ENCODE peak calls at places on chromosome 16, in ten cellular contexts. U is AG10803; X is AG09309; T is CD8-positive, alpha-beta T cell; F is progenitor cell of endocrine pancreas; D is foreskin fibroblast; S is GM06990; W is MCF 10A; C is brain microvascular endothelial cell; I is bronchial epithelial cell. B is an unnamed sample.

GRCh38 chr16:81004646-81005353 is 1.9 kb downstream of the CMC2 start:
- DNase-seq in U (peak), X (peak), T (no peak), F (no peak), D (peak), S (peak), W (peak), C (peak), I (peak), B (no peak)

GRCh38 chr16:1407749-1408148 is 6.8 kb downstream of the UNKL start:
- DNase-seq in U (peak), X (no peak), T (no peak), F (no peak), D (peak), S (no peak), W (no peak), C (no peak), I (no peak), B (no peak)

GRCh38 chr16:56475226-56475625 is 23.9 kb downstream of the OGFOD1 start:
- DNase-seq in U (no peak), X (no peak), T (no peak), F (no peak), D (no peak), S (no peak), W (no peak), C (no peak), I (no peak), B (no peak)

GRCh38 chr16:75392911-75393310 is 40.4 kb downstream of the CFDP1 start:
- DNase-seq in U (peak), X (no peak), T (no peak), F (no peak), D (peak), S (no peak), W (no peak), C (no peak), I (no peak), B (no peak)

GRCh38 chr16:69831212-69832123 is 69.3 kb downstream of the WWP2 start:
- DNase-seq in U (peak), X (peak), T (no peak), F (no peak), D (peak), S (no peak), W (no peak), C (no peak), I (peak), B (no peak)

GRCh38 chr16:8756755-8757154 is 40.7 kb downstream of the TMEM186 start:
- DNase-seq in U (no peak), X (no peak), T (no peak), F (no peak), D (no peak), S (no peak), W (no peak), C (no peak), I (peak), B (no peak)

GRCh38 chr16:67425046-67425445 is 5.9 kb upstream of the HSD11B2 start:
- DNase-seq in U (peak), X (no peak), T (no peak), F (no peak), D (no peak), S (no peak), W (no peak), C (no peak), I (no peak), B (no peak)

GRCh38 chr16:27724491-27724878 is 174.5 kb downstream of the KATNIP start:
- DNase-seq in U (peak), X (no peak), T (no peak), F (no peak), D (no peak), S (no peak), W (peak), C (no peak), I (no peak), B (no peak)

GRCh38 chr16:66895697-66895995 is 15.3 kb downstream of the PDP2 start:
- DNase-seq in U (no peak), X (no peak), T (no peak), F (no peak), D (no peak), S (no peak), W (no peak), C (no peak), I (no peak), B (no peak)

GRCh38 chr16:78768723-78769122 is 669.3 kb downstream of the WWOX start:
- DNase-seq in U (no peak), X (no peak), T (no peak), F (no peak), D (no peak), S (no peak), W (no peak), C (no peak), I (no peak), B (no peak)

GRCh38 chr16:1077877-1078578 is 5.5 kb downstream of the SSTR5 start:
- DNase-seq in U (no peak), X (no peak), T (no peak), F (no peak), D (no peak), S (no peak), W (no peak), C (no peak), I (no peak), B (no peak)

GRCh38 chr16:10683160-10683559 is 11.6 kb downstream of the TEKT5 start:
- DNase-seq in U (no peak), X (no peak), T (no peak), F (no peak), D (no peak), S (no peak), W (no peak), C (no peak), I (no peak), B (no peak)

GRCh38 chr16:13923703-13924298 is 3.8 kb downstream of the ERCC4 start:
- DNase-seq in U (peak), X (no peak), T (no peak), F (no peak), D (peak), S (peak), W (peak), C (no peak), I (peak), B (no peak)

GRCh38 chr16:84663433-84664101 is 15.3 kb downstream of the KLHL36 start:
- DNase-seq in U (no peak), X (no peak), T (no peak), F (no peak), D (no peak), S (no peak), W (no peak), C (no peak), I (no peak), B (no peak)

GRCh38 chr16:11076259-11077018 is 132.1 kb downstream of the CLEC16A start:
- DNase-seq in U (no peak), X (no peak), T (peak), F (no peak), D (no peak), S (peak), W (no peak), C (no peak), I (no peak), B (no peak)

GRCh38 chr16:86355951-86356350 is 154.4 kb upstream of the FOXF1 start:
- DNase-seq in U (no peak), X (no peak), T (no peak), F (no peak), D (no peak), S (no peak), W (peak), C (peak), I (no peak), B (no peak)

GRCh38 chr16:56226187-56226586 is 34.9 kb downstream of the GNAO1 start:
- DNase-seq in U (peak), X (no peak), T (no peak), F (no peak), D (no peak), S (no peak), W (peak), C (no peak), I (no peak), B (no peak)

GRCh38 chr16:4892356-4893102 is 44.4 kb downstream of the PPL start:
- DNase-seq in U (peak), X (no peak), T (no peak), F (no peak), D (peak), S (no peak), W (no peak), C (no peak), I (no peak), B (no peak)

GRCh38 chr16:88844412-88845118 is 12.2 kb downstream of the GALNS start:
- DNase-seq in U (no peak), X (no peak), T (no peak), F (no peak), D (no peak), S (no peak), W (no peak), C (no peak), I (no peak), B (no peak)

GRCh38 chr16:85360323-85361277 is 248.3 kb upstream of the CIBAR2 start:
- DNase-seq in U (no peak), X (no peak), T (no peak), F (no peak), D (no peak), S (peak), W (peak), C (no peak), I (peak), B (no peak)

GRCh38 chr16:17515421-17516210 is 44.9 kb upstream of the XYLT1 start:
- DNase-seq in U (peak), X (peak), T (no peak), F (no peak), D (peak), S (no peak), W (no peak), C (no peak), I (no peak), B (no peak)

GRCh38 chr16:84665359-84665758 is 17.0 kb downstream of the KLHL36 start:
- DNase-seq in U (no peak), X (no peak), T (no peak), F (no peak), D (no peak), S (no peak), W (no peak), C (no peak), I (no peak), B (no peak)

GRCh38 chr16:4664538-4665418 is 28.6 kb upstream of the NUDT16L1 start:
- DNase-seq in U (no peak), X (no peak), T (peak), F (no peak), D (no peak), S (no peak), W (peak), C (no peak), I (peak), B (no peak)

GRCh38 chr16:17224859-17225258 is 245.9 kb downstream of the XYLT1 start:
- DNase-seq in U (peak), X (peak), T (no peak), F (no peak), D (peak), S (peak), W (peak), C (no peak), I (no peak), B (no peak)

GRCh38 chr16:31064882-31065461 is 9.1 kb downstream of the ZNF668 start:
- DNase-seq in U (peak), X (peak), T (no peak), F (no peak), D (peak), S (no peak), W (peak), C (peak), I (peak), B (no peak)

GRCh38 chr16:69017036-69017783 is 88.2 kb upstream of the HAS3 start:
- DNase-seq in U (peak), X (peak), T (no peak), F (no peak), D (peak), S (no peak), W (peak), C (peak), I (peak), B (no peak)

GRCh38 chr16:46887524-46887854 is 3.3 kb downstream of the GPT2 start:
- DNase-seq in U (no peak), X (no peak), T (no peak), F (no peak), D (no peak), S (no peak), W (no peak), C (no peak), I (no peak), B (no peak)

GRCh38 chr16:57689772-57690558 is 4.6 kb upstream of the DRC7 start:
- DNase-seq in U (no peak), X (no peak), T (peak), F (no peak), D (no peak), S (peak), W (no peak), C (no peak), I (no peak), B (peak)

GRCh38 chr16:4032768-4033167 is 83.5 kb downstream of the ADCY9 start:
- DNase-seq in U (peak), X (no peak), T (peak), F (no peak), D (no peak), S (no peak), W (no peak), C (no peak), I (peak), B (no peak)

GRCh38 chr16:60142991-60143705 is 1409.0 kb upstream of the GOT2 start:
- DNase-seq in U (peak), X (no peak), T (no peak), F (no peak), D (peak), S (no peak), W (no peak), C (no peak), I (no peak), B (no peak)

DNA sequence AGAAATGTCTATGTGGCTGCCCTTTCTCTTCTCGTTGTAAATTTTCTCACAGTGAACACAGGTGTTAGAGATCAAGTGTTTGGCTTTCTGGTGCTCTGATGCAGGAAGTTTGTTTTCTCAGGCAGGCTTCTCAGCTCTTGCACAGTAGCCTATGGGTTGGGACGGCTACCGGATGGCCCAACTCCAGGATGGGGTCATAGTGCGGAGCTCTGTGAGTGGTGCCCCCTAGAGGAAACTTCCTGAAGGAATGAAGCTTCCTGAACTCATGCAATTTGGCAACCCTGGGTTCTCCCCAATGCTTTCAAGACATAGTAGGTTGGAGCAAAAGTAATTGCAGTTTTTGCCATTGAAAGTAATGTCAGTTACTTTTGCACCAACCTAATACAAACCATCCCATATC is 407.5 kb upstream of the HSBP1 start:
- DNase-seq in U (no peak), X (no peak), T (no peak), F (no peak), D (no peak), S (no peak), W (peak), C (no peak), I (no peak), B (no peak)
- TF ChIP-seq CTCF in U (no peak), X (no peak), T (no peak), F (peak), D (no peak), S (peak), W (no peak), C (peak), I (no peak), B (no peak)

GRCh38 chr16:50821586-50821985 is 79.7 kb downstream of the CYLD start:
- DNase-seq in U (no peak), X (no peak), T (no peak), F (no peak), D (no peak), S (no peak), W (peak), C (no peak), I (peak), B (no peak)
- TF ChIP-seq CTCF in U (peak), X (peak), T (no peak), F (no peak), D (peak), S (no peak), W (no peak), C (peak), I (peak), B (no peak)

GRCh38 chr16:53504161-53504663 is 1.2 kb upstream of the AKTIP start:
- DNase-seq in U (peak), X (no peak), T (peak), F (peak), D (peak), S (peak), W (peak), C (peak), I (no peak), B (no peak)
- TF ChIP-seq CTCF in U (no peak), X (peak), T (no peak), F (no peak), D (no peak), S (no peak), W (no peak), C (peak), I (no peak), B (no peak)

GRCh38 chr16:72847187-72848044 is 200.5 kb downstream of the ZFHX3 start:
- DNase-seq in U (peak), X (no peak), T (no peak), F (no peak), D (no peak), S (no peak), W (peak), C (peak), I (peak), B (no peak)
- TF ChIP-seq CTCF in U (peak), X (peak), T (no peak), F (peak), D (peak), S (peak), W (no peak), C (peak), I (peak), B (no peak)

DNA sequence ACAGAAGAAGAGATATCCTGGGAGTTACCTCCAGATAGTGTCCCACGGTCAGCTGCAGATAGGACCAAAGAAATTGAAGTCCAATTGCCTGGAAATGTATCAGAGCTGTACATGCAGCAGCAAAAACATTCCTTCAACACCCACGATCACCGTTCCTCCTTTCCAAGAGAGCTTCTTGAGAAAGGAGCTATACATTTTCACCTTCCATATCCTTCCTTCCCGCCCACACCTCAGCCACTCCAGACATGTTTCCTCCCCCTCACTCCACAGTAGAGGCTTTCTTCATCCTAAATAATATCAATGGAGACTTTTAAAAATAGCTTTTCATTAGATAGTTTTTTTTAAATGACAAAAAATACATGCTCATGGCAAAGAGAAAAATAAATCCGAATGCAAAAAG is 87.6 kb downstream of the HS3ST2 start:
- DNase-seq in U (no peak), X (no peak), T (no peak), F (no peak), D (no peak), S (no peak), W (no peak), C (no peak), I (no peak), B (no peak)
- TF ChIP-seq CTCF in U (no peak), X (no peak), T (no peak), F (no peak), D (no peak), S (no peak), W (no peak), C (no peak), I (no peak), B (no peak)

GRCh38 chr16:87412996-87413421 is 20.9 kb downstream of the MAP1LC3B start:
- DNase-seq in U (no peak), X (no peak), T (no peak), F (no peak), D (no peak), S (no peak), W (no peak), C (no peak), I (no peak), B (no peak)
- TF ChIP-seq CTCF in U (no peak), X (no peak), T (no peak), F (no peak), D (no peak), S (no peak), W (no peak), C (no peak), I (no peak), B (no peak)

GRCh38 chr16:12617401-12617819 is 186.3 kb downstream of the CPPED1 start:
- DNase-seq in U (no peak), X (no peak), T (no peak), F (no peak), D (no peak), S (no peak), W (no peak), C (no peak), I (no peak), B (no peak)
- TF ChIP-seq CTCF in U (no peak), X (no peak), T (no peak), F (no peak), D (no peak), S (no peak), W (no peak), C (no peak), I (no peak), B (no peak)

GRCh38 chr16:74025-74424 is 1.6 kb upstream of the RHBDF1 start:
- DNase-seq in U (no peak), X (no peak), T (no peak), F (no peak), D (no peak), S (no peak), W (no peak), C (no peak), I (no peak), B (no peak)

GRCh38 chr16:69181-69580 is 3.2 kb downstream of the RHBDF1 start:
- DNase-seq in U (no peak), X (no peak), T (no peak), F (no peak), D (no peak), S (no peak), W (no peak), C (no peak), I (no peak), B (no peak)

GRCh38 chr16:72561-73537 is at the start of gene RHBDF1:
- DNase-seq in U (peak), X (no peak), T (no peak), F (peak), D (peak), S (no peak), W (peak), C (no peak), I (no peak), B (no peak)

GRCh38 chr16:71210-71539 is 1.3 kb downstream of the RHBDF1 start:
- DNase-seq in U (no peak), X (no peak), T (no peak), F (no peak), D (no peak), S (no peak), W (no peak), C (no peak), I (no peak), B (no peak)

GRCh38 chr16:71540-72341 is 690 bp downstream of the RHBDF1 start:
- DNase-seq in U (peak), X (no peak), T (no peak), F (no peak), D (peak), S (no peak), W (peak), C (peak), I (peak), B (no peak)
- TF ChIP-seq CTCF in U (no peak), X (peak), T (no peak), F (no peak), D (no peak), S (no peak), W (no peak), C (no peak), I (no peak), B (no peak)

B was measured in activated B cell treated with CpG ODN at 0.5 μM for 24 hours.